ENCODE peak calls at places on chromosomes 4 and X, in five cellular contexts. U is NCI-H187; S is MV-4-11; I is stimulated activated CD4-positive, alpha-beta T cell treated with anti-CD3 and anti-CD28 coated beads, Interleukin-15, amount 100 ng/mL, for 24 hours; Q is colonic mucosa. E is an unnamed sample.

GRCh38 chr4:15396157-15396800 is 31.6 kb upstream of the C1QTNF7 start:
- DNase-seq in U (peak), S (peak), I (peak), Q (peak), E (no peak)

GRCh38 chrX:26851981-26852380 is 611.2 kb downstream of the PPP4R3C start:
- DNase-seq in U (no peak), S (no peak), I (no peak), Q (no peak), E (no peak)

GRCh38 chr4:8308856-8309771 is 39.6 kb downstream of the HTRA3 start:
- DNase-seq in U (no peak), S (no peak), I (no peak), Q (peak), E (no peak)

GRCh38 chrX:119218198-119218597 is 17.9 kb upstream of the PGRMC1 start:
- DNase-seq in U (no peak), S (no peak), I (no peak), Q (no peak), E (no peak)

GRCh38 chr4:576991-577498 is 950 bp upstream of the TMEM271 start:
- DNase-seq in U (no peak), S (no peak), I (peak), Q (no peak), E (no peak)

GRCh38 chr4:123102897-123103489 is 180.6 kb upstream of the NUDT6 start:
- DNase-seq in U (no peak), S (peak), I (no peak), Q (no peak), E (no peak)

GRCh38 chrX:32673193-32673592 is 538.2 kb downstream of the DMD start:
- DNase-seq in U (no peak), S (no peak), I (no peak), Q (no peak), E (no peak)

GRCh38 chrX:20594985-20595384 is 328.3 kb upstream of the RPS6KA3 start:
- DNase-seq in U (no peak), S (no peak), I (no peak), Q (no peak), E (no peak)

GRCh38 chr4:20408596-20408995 is 156.9 kb downstream of the SLIT2 start:
- DNase-seq in U (no peak), S (no peak), I (no peak), Q (no peak), E (no peak)

GRCh38 chr4:54998991-54999390 is 126.4 kb downstream of the KDR start:
- DNase-seq in U (no peak), S (no peak), I (no peak), Q (no peak), E (no peak)

GRCh38 chrX:52811065-52811625 is at the start of gene XAGE5:
- DNase-seq in U (no peak), S (no peak), I (no peak), Q (no peak), E (no peak)

GRCh38 chrX:46325312-46325877 is 219.8 kb downstream of the ZNF674 start:
- DNase-seq in U (no peak), S (no peak), I (peak), Q (no peak), E (no peak)

GRCh38 chrX:118839334-118839958 is 15.8 kb downstream of the ZCCHC12 start:
- DNase-seq in U (no peak), S (peak), I (peak), Q (peak), E (peak)

GRCh38 chr4:132646186-132646585 is 502.9 kb upstream of the PCDH10 start:
- DNase-seq in U (no peak), S (no peak), I (no peak), Q (no peak), E (no peak)

GRCh38 chr4:84496356-84497219 is 2.5 kb downstream of the NKX6-1 start:
- DNase-seq in U (no peak), S (no peak), I (peak), Q (no peak), E (no peak)

GRCh38 chr4:147846318-147847135 is 114.6 kb downstream of the ARHGAP10 start:
- DNase-seq in U (no peak), S (no peak), I (peak), Q (no peak), E (no peak)

GRCh38 chr4:184400375-184400870 is 73.9 kb downstream of the IRF2 start:
- DNase-seq in U (no peak), S (no peak), I (no peak), Q (no peak), E (no peak)

GRCh38 chrX:152958047-152958446 is 35.9 kb downstream of the PNMA5 start:
- DNase-seq in U (no peak), S (peak), I (no peak), Q (no peak), E (no peak)

GRCh38 chrX:148995661-148996060 is 495.2 kb downstream of the AFF2 start:
- DNase-seq in U (no peak), S (no peak), I (no peak), Q (no peak), E (no peak)

GRCh38 chrX:70039758-70040157 is 10.0 kb downstream of the AWAT2 start:
- DNase-seq in U (no peak), S (no peak), I (no peak), Q (no peak), E (no peak)

GRCh38 chr4:147901388-147901787 is 169.5 kb downstream of the ARHGAP10 start:
- DNase-seq in U (no peak), S (no peak), I (no peak), Q (no peak), E (no peak)

GRCh38 chr4:143188325-143189088 is 3.8 kb downstream of the USP38 start:
- DNase-seq in U (no peak), S (no peak), I (no peak), Q (no peak), E (no peak)

GRCh38 chrX:16528620-16529019 is 121.3 kb upstream of the S100G start:
- DNase-seq in U (no peak), S (no peak), I (peak), Q (no peak), E (no peak)

GRCh38 chr4:22190855-22191254 is 242.3 kb upstream of the KCNIP4 start:
- DNase-seq in U (no peak), S (no peak), I (no peak), Q (no peak), E (no peak)

GRCh38 chrX:112698946-112699345 is 19.2 kb upstream of the LHFPL1 start:
- DNase-seq in U (no peak), S (no peak), I (no peak), Q (no peak), E (no peak)

GRCh38 chr4:27094785-27095184 is 234.1 kb downstream of the STIM2 start:
- DNase-seq in U (no peak), S (no peak), I (no peak), Q (no peak), E (no peak)

GRCh38 chr4:150007512-150007911 is 70.7 kb upstream of the DCLK2 start:
- DNase-seq in U (no peak), S (no peak), I (no peak), Q (no peak), E (no peak)

GRCh38 chr4:79397951-79398350 is 10.1 kb downstream of the GK2 start:
- DNase-seq in U (no peak), S (no peak), I (no peak), Q (no peak), E (no peak)

GRCh38 chr4:35100932-35101331 is 1143.4 kb downstream of the ARAP2 start:
- DNase-seq in U (no peak), S (no peak), I (no peak), Q (no peak), E (no peak)

GRCh38 chr4:182301736-182302135 is 58.5 kb downstream of the TENM3 start:
- DNase-seq in U (no peak), S (no peak), I (no peak), Q (no peak), E (no peak)

GRCh38 chr4:136002316-136002715 is 1530.0 kb downstream of the PCDH18 start:
- DNase-seq in U (no peak), S (no peak), I (no peak), Q (no peak), E (no peak)

GRCh38 chr4:154416183-154416543 is 75.4 kb downstream of the DCHS2 start:
- DNase-seq in U (no peak), S (no peak), I (peak), Q (peak), E (no peak)

GRCh38 chrX:135112096-135112729 is 8.1 kb downstream of the ETDB start:
- DNase-seq in U (no peak), S (peak), I (peak), Q (peak), E (no peak)

GRCh38 chr4:163558539-163559044 is 64.1 kb downstream of the TMA16 start:
- DNase-seq in U (no peak), S (peak), I (no peak), Q (no peak), E (no peak)

GRCh38 chrX:118552501-118552900 is 56.9 kb downstream of the DOCK11 start:
- DNase-seq in U (no peak), S (peak), I (no peak), Q (no peak), E (no peak)

GRCh38 chr4:148795156-148795864 is 353.1 kb upstream of the NR3C2 start:
- DNase-seq in U (no peak), S (no peak), I (no peak), Q (no peak), E (no peak)

GRCh38 chr4:6295495-6295894 is 25.8 kb downstream of the WFS1 start:
- DNase-seq in U (no peak), S (no peak), I (no peak), Q (no peak), E (no peak)

GRCh38 chr4:140268441-140268840 is 105.0 kb upstream of the SCOC start:
- DNase-seq in U (no peak), S (no peak), I (no peak), Q (no peak), E (no peak)

E was measured in NCI-H2107.